ENCODE peak calls at places on chromosomes 4 and X, in four cellular contexts. P is immature natural killer cell, L is cardiac muscle cell, V is RCC 7860. X is an unnamed sample.

GRCh38 chr4:2497931-2498330 is 29.0 kb downstream of the RNF4 start:
- DNase-seq in P (no peak), L (peak; percentile 23), V (no peak), X (no peak)

GRCh38 chrX:29775890-29776289 is 439.5 kb upstream of the MAGEB2 start:
- DNase-seq in P (no peak), L (no peak), V (no peak), X (no peak)

GRCh38 chr4:18366762-18367358 is 345.3 kb upstream of the LCORL start:
- DNase-seq in P (peak; percentile 0), L (peak; percentile 45), V (no peak), X (no peak)

GRCh38 chr4:38673109-38673978 is 9.3 kb downstream of the KLF3 start:
- DNase-seq in P (no peak), L (peak; percentile 25), V (no peak), X (peak; percentile 70)

GRCh38 chrX:110133735-110134370 is 130.9 kb downstream of the TMEM164 start:
- DNase-seq in P (no peak), L (no peak), V (no peak), X (no peak)

GRCh38 chr4:73856518-73856917 is 3.4 kb downstream of the PF4V1 start:
- DNase-seq in P (no peak), L (no peak), V (peak; percentile 17), X (no peak)

GRCh38 chrX:14922437-14922836 is 49.2 kb downstream of the MOSPD2 start:
- DNase-seq in P (no peak), L (peak; percentile 0), V (peak; percentile 4), X (peak; percentile 49)

GRCh38 chr4:113952452-113953029 is 26.9 kb downstream of the ARSJ start:
- DNase-seq in P (peak; percentile 46), L (peak; percentile 63), V (no peak), X (no peak)

GRCh38 chr4:1242506-1243450 is 6.2 kb downstream of the CTBP1 start:
- DNase-seq in P (no peak), L (no peak), V (no peak), X (no peak)